ENCODE peak calls at places on chromosomes 4 and X, in four cellular contexts. Q is fibroblast of lung; Z is activated T-cell treated with anti-CD3 and anti-CD28 coated beads, Interleukin-2, amount 50 U/mL, for 48 hours; G is mesendoderm. F is an unnamed sample.

GRCh38 chr4:33831667-33832066 is 2412.6 kb downstream of the ARAP2 start:
- DNase-seq in Q (no peak), Z (no peak), G (no peak), F (no peak)

GRCh38 chr4:76943129-76943620 is 6.4 kb upstream of the SEPTIN11 start:
- DNase-seq in Q (peak; percentile 69), Z (no peak), G (no peak), F (no peak)

GRCh38 chr4:178970433-178971140 is 1528.3 kb upstream of the AGA start:
- DNase-seq in Q (peak; percentile 10), Z (no peak), G (peak; percentile 59), F (no peak)

GRCh38 chr4:88573995-88574394 is 18.3 kb upstream of the HERC3 start:
- DNase-seq in Q (peak; percentile 35), Z (no peak), G (peak; percentile 73), F (no peak)

GRCh38 chr4:173374588-173374987 is 3.8 kb downstream of the SAP30 start:
- DNase-seq in Q (no peak), Z (no peak), G (no peak), F (no peak)

GRCh38 chrX:155262970-155263754 is 1.1 kb downstream of the RAB39B start:
- DNase-seq in Q (no peak), Z (no peak), G (no peak), F (no peak)

GRCh38 chrX:68261060-68261672 is 172.1 kb downstream of the OPHN1 start:
- DNase-seq in Q (peak; percentile 14), Z (no peak), G (no peak), F (peak; percentile 11)

GRCh38 chr4:8602686-8603430 is 10.3 kb downstream of the CPZ start:
- DNase-seq in Q (no peak), Z (no peak), G (no peak), F (no peak)

GRCh38 chr4:88040707-88041106 is 33.3 kb downstream of the PKD2 start:
- DNase-seq in Q (no peak), Z (no peak), G (no peak), F (no peak)

GRCh38 chr4:107654694-107655093 is 65.3 kb downstream of the PAPSS1 start:
- DNase-seq in Q (no peak), Z (no peak), G (no peak), F (no peak)

GRCh38 chrX:76555816-76556215 is 128.3 kb downstream of the MAGEE1 start:
- DNase-seq in Q (peak; percentile 22), Z (peak; percentile 22), G (peak; percentile 82), F (no peak)

GRCh38 chr4:35793045-35793722 is 451.1 kb downstream of the ARAP2 start:
- DNase-seq in Q (no peak), Z (no peak), G (no peak), F (no peak)

GRCh38 chr4:1252928-1253492 is 4.1 kb upstream of the CTBP1 start:
- DNase-seq in Q (no peak), Z (no peak), G (no peak), F (no peak)

GRCh38 chr4:110475881-110476818 is at the start of gene ENPEP:
- DNase-seq in Q (peak; percentile 64), Z (no peak), G (peak; percentile 84), F (peak; percentile 25)

GRCh38 chr4:2241003-2241402 is 918 bp downstream of the HAUS3 start:
- DNase-seq in Q (no peak), Z (no peak), G (no peak), F (no peak)

GRCh38 chr4:113979973-113980615 is 647 bp upstream of the ARSJ start:
- DNase-seq in Q (peak; percentile 67), Z (no peak), G (peak; percentile 81), F (no peak)

GRCh38 chr4:165967486-165967885 is 94.4 kb downstream of the TLL1 start:
- DNase-seq in Q (no peak), Z (no peak), G (no peak), F (no peak)

GRCh38 chr4:153809916-153810810 is 21.3 kb upstream of the SFRP2 start:
- DNase-seq in Q (no peak), Z (no peak), G (no peak), F (no peak)

GRCh38 chr4:156420557-156420956 is 466.9 kb upstream of the CTSO start:
- DNase-seq in Q (peak; percentile 9), Z (no peak), G (no peak), F (no peak)

GRCh38 chr4:51859476-51860032 is 16.6 kb downstream of the DCUN1D4 start:
- DNase-seq in Q (no peak), Z (no peak), G (no peak), F (no peak)

GRCh38 chr4:139934336-139934735 is 219.6 kb downstream of the MAML3 start:
- DNase-seq in Q (peak; percentile 42), Z (no peak), G (no peak), F (no peak)

GRCh38 chrX:12758291-12758690 is 32.9 kb upstream of the PRPS2 start:
- DNase-seq in Q (no peak), Z (no peak), G (no peak), F (no peak)

GRCh38 chr4:73589887-73590801 is 30.1 kb downstream of the RASSF6 start:
- DNase-seq in Q (no peak), Z (no peak), G (peak; percentile 33), F (no peak)

GRCh38 chrX:41922694-41923171 is 621 bp downstream of the CASK start:
- DNase-seq in Q (peak; percentile 10), Z (peak; percentile 35), G (peak; percentile 30), F (no peak)

GRCh38 chrX:136065044-136065671 is 79.9 kb downstream of the SLC9A6 start:
- DNase-seq in Q (peak; percentile 72), Z (no peak), G (peak; percentile 6), F (no peak)

GRCh38 chr4:8665406-8666360 is 73.1 kb downstream of the CPZ start:
- DNase-seq in Q (no peak), Z (no peak), G (no peak), F (no peak)

F was measured in mucosa of gallbladder.